ENCODE peak calls at places on chromosomes 3 and 15, in ten cellular contexts. R, I, Q, E, F, W, A, X, B and D are unnamed samples. For H3K4me1 and H3K36me3, the result is how much of the 10 kb centered on the place peaks cover.

GRCh38 chr3:189737071-189737470 is 105.9 kb downstream of the TP63 start:
- DNase-seq in R (no peak), I (no peak), Q (no peak), E (no peak), F (peak), W (no peak), A (no peak), X (no peak), B (no peak), D (no peak)

GRCh38 chr3:162274070-162274469 is 777.5 kb downstream of the OTOL1 start:
- DNase-seq in R (no peak), I (no peak), Q (no peak), E (no peak), F (no peak), W (peak), A (no peak), X (no peak), B (no peak), D (no peak)

GRCh38 chr3:47910777-47911440 is 105.3 kb downstream of the MAP4 start:
- DNase-seq in R (no peak), I (peak), Q (peak), E (peak), F (peak), W (peak), A (no peak), X (no peak), B (no peak), D (no peak)

GRCh38 chr3:65641041-65641440 is 397.7 kb downstream of the MAGI1 start:
- DNase-seq in R (no peak), I (no peak), Q (no peak), E (no peak), F (no peak), W (no peak), A (no peak), X (no peak), B (no peak), D (no peak)

GRCh38 chr3:178325330-178325729 is 210.9 kb upstream of the KCNMB2 start:
- DNase-seq in R (no peak), I (no peak), Q (peak), E (peak), F (peak), W (peak), A (no peak), X (no peak), B (no peak), D (no peak)

GRCh38 chr15:69568621-69569020 is 116.0 kb downstream of the RPLP1 start:
- DNase-seq in R (no peak), I (no peak), Q (peak), E (peak), F (no peak), W (peak), A (no peak), X (no peak), B (no peak), D (peak)

GRCh38 chr3:183485093-183485492 is 56.7 kb upstream of the MCF2L2 start:
- DNase-seq in R (peak), I (no peak), Q (no peak), E (no peak), F (no peak), W (no peak), A (no peak), X (no peak), B (no peak), D (no peak)

GRCh38 chr3:46193436-46193835 is 14.7 kb downstream of the CCR1 start:
- DNase-seq in R (no peak), I (no peak), Q (no peak), E (peak), F (peak), W (no peak), A (no peak), X (no peak), B (no peak), D (no peak)

GRCh38 chr3:180036092-180036677 is 552 bp downstream of the PEX5L start:
- DNase-seq in R (no peak), I (no peak), Q (no peak), E (no peak), F (no peak), W (no peak), A (no peak), X (no peak), B (no peak), D (no peak)

GRCh38 chr3:193710286-193711164 is 117.5 kb downstream of the OPA1 start:
- DNase-seq in R (no peak), I (no peak), Q (no peak), E (no peak), F (no peak), W (no peak), A (no peak), X (no peak), B (no peak), D (no peak)

GRCh38 chr3:81289676-81290075 is 471.8 kb downstream of the GBE1 start:
- DNase-seq in R (no peak), I (no peak), Q (peak), E (peak), F (no peak), W (peak), A (no peak), X (no peak), B (no peak), D (no peak)

GRCh38 chr3:39136533-39137434 is 16.6 kb downstream of the CSRNP1 start:
- DNase-seq in R (no peak), I (no peak), Q (no peak), E (no peak), F (no peak), W (no peak), A (peak), X (no peak), B (peak), D (no peak)

GRCh38 chr3:126358038-126358815 is 1.0 kb upstream of the KLF15 start:
- DNase-seq in R (no peak), I (no peak), Q (no peak), E (peak), F (no peak), W (no peak), A (peak), X (no peak), B (no peak), D (no peak)

GRCh38 chr15:92101706-92102434 is 248.4 kb downstream of the SLCO3A1 start:
- DNase-seq in R (no peak), I (no peak), Q (no peak), E (no peak), F (no peak), W (no peak), A (no peak), X (no peak), B (no peak), D (no peak)

GRCh38 chr3:168123211-168124173 is 27.8 kb upstream of the GOLIM4 start:
- DNase-seq in R (no peak), I (no peak), Q (peak), E (peak), F (peak), W (peak), A (no peak), X (no peak), B (no peak), D (no peak)

GRCh38 chr3:170811515-170811914 is 58.5 kb downstream of the RPL22L1 start:
- DNase-seq in R (no peak), I (no peak), Q (peak), E (peak), F (peak), W (peak), A (no peak), X (no peak), B (no peak), D (no peak)

GRCh38 chr3:16231983-16232382 is 32.8 kb downstream of the DPH3 start:
- DNase-seq in R (no peak), I (no peak), Q (no peak), E (no peak), F (no peak), W (no peak), A (no peak), X (no peak), B (no peak), D (no peak)

GRCh38 chr3:141414141-141414689 is 45.9 kb downstream of the ZBTB38 start:
- DNase-seq in R (no peak), I (no peak), Q (no peak), E (peak), F (no peak), W (peak), A (peak), X (no peak), B (peak), D (no peak)

GRCh38 chr15:62618432-62618831 is 424.1 kb upstream of the TPM1 start:
- DNase-seq in R (no peak), I (no peak), Q (peak), E (peak), F (peak), W (peak), A (no peak), X (no peak), B (no peak), D (no peak)

GRCh38 chr3:178966299-178967183 is 105.1 kb downstream of the ZMAT3 start:
- DNase-seq in R (no peak), I (peak), Q (peak), E (peak), F (peak), W (peak), A (no peak), X (no peak), B (no peak), D (no peak)

GRCh38 chr3:135020181-135020580 is 225.1 kb downstream of the EPHB1 start:
- DNase-seq in R (no peak), I (no peak), Q (no peak), E (no peak), F (no peak), W (no peak), A (no peak), X (no peak), B (no peak), D (no peak)

GRCh38 chr15:39180494-39180930 is 400.4 kb upstream of the THBS1 start:
- DNase-seq in R (no peak), I (no peak), Q (peak), E (peak), F (no peak), W (peak), A (no peak), X (no peak), B (no peak), D (no peak)

GRCh38 chr3:58577269-58577821 is at the start of gene FAM107A:
- DNase-seq in R (peak), I (no peak), Q (peak), E (peak), F (peak), W (peak), A (peak), X (no peak), B (peak), D (peak)

GRCh38 chr3:5188419-5189405 is 1.2 kb downstream of the EDEM1 start:
- DNase-seq in R (peak), I (no peak), Q (peak), E (peak), F (peak), W (no peak), A (no peak), X (no peak), B (peak), D (no peak)

GRCh38 chr3:197309528-197310361 is 11.3 kb upstream of the DLG1 start:
- DNase-seq in R (no peak), I (peak), Q (peak), E (peak), F (peak), W (peak), A (no peak), X (no peak), B (no peak), D (no peak)

GRCh38 chr15:39219608-39220007 is 361.3 kb upstream of the THBS1 start:
- DNase-seq in R (no peak), I (no peak), Q (no peak), E (no peak), F (no peak), W (no peak), A (no peak), X (no peak), B (no peak), D (no peak)

GRCh38 chr15:73108676-73109075 is 56.4 kb downstream of the NEO1 start:
- DNase-seq in R (no peak), I (no peak), Q (no peak), E (no peak), F (no peak), W (no peak), A (no peak), X (no peak), B (no peak), D (no peak)

GRCh38 chr3:186277268-186277909 is 84.6 kb downstream of the DGKG start:
- DNase-seq in R (no peak), I (peak), Q (peak), E (peak), F (peak), W (peak), A (no peak), X (no peak), B (no peak), D (no peak)

GRCh38 chr3:14523792-14524191 is 16.4 kb downstream of the GRIP2 start:
- DNase-seq in R (no peak), I (no peak), Q (peak), E (no peak), F (peak), W (no peak), A (peak), X (peak), B (no peak), D (no peak)

GRCh38 chr15:91857224-91857585 is 3.7 kb downstream of the SLCO3A1 start:
- DNase-seq in R (no peak), I (no peak), Q (no peak), E (no peak), F (no peak), W (no peak), A (no peak), X (no peak), B (no peak), D (no peak)

GRCh38 chr3:88057650-88058321 is 1.0 kb downstream of the CGGBP1 start:
- DNase-seq in R (no peak), I (no peak), Q (peak), E (peak), F (no peak), W (peak), A (no peak), X (no peak), B (peak), D (no peak)

DNA sequence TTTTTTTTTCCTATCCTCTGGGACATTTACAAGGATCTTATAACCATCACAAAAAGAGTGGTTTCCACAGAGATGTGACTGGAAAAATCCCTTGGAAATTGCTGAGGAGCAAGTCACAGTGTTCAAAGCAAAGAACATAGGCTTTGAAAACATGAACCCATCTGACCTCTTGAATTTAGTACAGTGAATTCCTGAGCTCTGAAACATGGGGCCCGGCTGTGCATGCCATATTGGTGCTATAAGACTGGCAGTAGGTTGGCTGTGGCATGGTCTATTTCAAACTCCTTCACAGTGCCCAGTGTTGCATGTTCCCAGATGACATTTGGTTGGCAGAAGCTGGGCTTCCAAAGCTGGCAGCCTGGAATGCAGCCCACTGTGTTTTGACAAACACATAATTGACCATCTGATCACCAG is 202.2 kb downstream of the TIGIT start:
- DNase-seq in R (no peak), I (peak), Q (peak), E (peak), F (no peak), W (peak), A (no peak), X (no peak), B (peak), D (no peak)
- H3K4me3 ChIP-seq in R (no peak), I (peak), Q (no peak), E (no peak), F (no peak), W (no peak), A (no peak), X (no peak), B (no peak), D (no peak)

GRCh38 chr15:85589873-85590272 is 204.9 kb downstream of the KLHL25 start:
- DNase-seq in R (no peak), I (no peak), Q (peak), E (peak), F (peak), W (peak), A (no peak), X (no peak), B (no peak), D (no peak)

GRCh38 chr15:85587707-85588441 is 206.9 kb downstream of the KLHL25 start:
- DNase-seq in R (no peak), I (peak), Q (peak), E (peak), F (peak), W (peak), A (no peak), X (no peak), B (no peak), D (no peak)

GRCh38 chr15:85592148-85592547 is 202.6 kb downstream of the KLHL25 start:
- DNase-seq in R (no peak), I (no peak), Q (peak), E (peak), F (peak), W (peak), A (no peak), X (no peak), B (no peak), D (no peak)

GRCh38 chr15:85591622-85592021 is 203.1 kb downstream of the KLHL25 start:
- DNase-seq in R (no peak), I (no peak), Q (no peak), E (no peak), F (no peak), W (no peak), A (no peak), X (no peak), B (no peak), D (no peak)

DNA sequence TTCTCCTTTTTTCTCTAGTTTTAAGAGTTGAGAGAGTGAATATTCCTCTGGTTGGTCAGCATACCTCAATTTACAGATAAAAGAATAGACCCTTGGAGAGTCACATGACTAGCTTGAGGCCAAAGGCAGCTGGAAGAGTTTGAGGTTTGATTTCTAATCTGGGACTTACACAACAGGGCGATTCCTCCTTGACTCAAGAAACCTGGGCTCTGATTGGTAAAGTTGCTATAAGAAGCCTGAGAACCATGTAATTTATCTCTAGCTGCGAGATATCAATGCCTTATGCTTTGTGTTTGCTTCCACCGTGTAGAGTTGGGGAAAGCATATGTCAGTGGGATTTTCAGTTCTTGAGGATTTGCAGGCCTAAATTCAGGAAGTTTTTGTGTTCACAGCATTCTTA is 206.1 kb downstream of the KLHL25 start:
- DNase-seq in R (no peak), I (no peak), Q (peak), E (peak), F (no peak), W (peak), A (no peak), X (no peak), B (no peak), D (no peak)
- H3K4me1 ChIP-seq in R (half or more), I (under half), Q (under half), E (under half), F (half or more), W (under half), A (under half), X (under half), B (half or more), D (under half)

GRCh38 chr3:56595956-56596355 is 39.0 kb downstream of the CCDC66 start:
- DNase-seq in R (no peak), I (no peak), Q (no peak), E (no peak), F (no peak), W (no peak), A (no peak), X (no peak), B (no peak), D (no peak)

GRCh38 chr3:56593455-56594158 is 36.6 kb downstream of the CCDC66 start:
- DNase-seq in R (no peak), I (no peak), Q (no peak), E (no peak), F (peak), W (no peak), A (no peak), X (no peak), B (no peak), D (no peak)

GRCh38 chr3:56591256-56591655 is 34.3 kb downstream of the CCDC66 start:
- DNase-seq in R (no peak), I (no peak), Q (peak), E (peak), F (no peak), W (no peak), A (no peak), X (no peak), B (no peak), D (no peak)

GRCh38 chr3:56590814-56591213 is 33.8 kb downstream of the CCDC66 start:
- DNase-seq in R (no peak), I (no peak), Q (peak), E (no peak), F (peak), W (peak), A (no peak), X (no peak), B (no peak), D (no peak)

DNA sequence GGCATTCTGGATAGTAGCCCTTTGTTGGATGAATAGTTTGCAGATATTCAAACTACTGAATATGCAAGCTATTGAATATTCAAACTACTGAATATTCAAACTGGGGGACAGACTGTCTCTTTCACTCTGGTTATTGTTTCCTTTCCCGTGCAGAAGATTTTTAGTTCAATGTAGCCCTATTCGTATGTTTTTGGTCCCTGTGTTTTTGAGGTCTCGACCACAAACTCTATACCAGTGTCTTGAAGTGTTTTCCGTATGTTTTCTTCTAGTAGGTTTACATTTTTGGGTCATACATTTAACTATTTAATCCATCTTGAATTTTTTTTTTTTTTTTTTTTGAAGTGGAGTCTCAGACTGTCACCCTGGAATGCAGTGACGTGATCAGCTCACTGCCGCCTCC is 39.5 kb downstream of the CCDC66 start:
- DNase-seq in R (no peak), I (no peak), Q (no peak), E (no peak), F (no peak), W (no peak), A (no peak), X (no peak), B (no peak), D (no peak)
- H3K36me3 ChIP-seq in R (half or more), I (under half), Q (under half), E (under half), F (under half), W (under half), A (half or more), X (under half), B (under half), D (under half)

GRCh38 chr15:48332642-48333034 is 1.4 kb downstream of the DUT start:
- DNase-seq in R (no peak), I (no peak), Q (no peak), E (no peak), F (no peak), W (no peak), A (no peak), X (no peak), B (no peak), D (no peak)
- H3K4me3 ChIP-seq in R (peak), I (peak), Q (peak), E (peak), F (peak), W (peak), A (peak), X (peak), B (peak), D (peak)

GRCh38 chr3:12968541-12968940 is 104.7 kb downstream of the IQSEC1 start:
- DNase-seq in R (no peak), I (no peak), Q (no peak), E (no peak), F (no peak), W (no peak), A (no peak), X (no peak), B (no peak), D (no peak)
- H3K4me1 ChIP-seq in R (half or more), I (under half), Q (under half), E (under half), F (under half), W (under half), A (under half), X (under half), B (half or more), D (half or more)

DNA sequence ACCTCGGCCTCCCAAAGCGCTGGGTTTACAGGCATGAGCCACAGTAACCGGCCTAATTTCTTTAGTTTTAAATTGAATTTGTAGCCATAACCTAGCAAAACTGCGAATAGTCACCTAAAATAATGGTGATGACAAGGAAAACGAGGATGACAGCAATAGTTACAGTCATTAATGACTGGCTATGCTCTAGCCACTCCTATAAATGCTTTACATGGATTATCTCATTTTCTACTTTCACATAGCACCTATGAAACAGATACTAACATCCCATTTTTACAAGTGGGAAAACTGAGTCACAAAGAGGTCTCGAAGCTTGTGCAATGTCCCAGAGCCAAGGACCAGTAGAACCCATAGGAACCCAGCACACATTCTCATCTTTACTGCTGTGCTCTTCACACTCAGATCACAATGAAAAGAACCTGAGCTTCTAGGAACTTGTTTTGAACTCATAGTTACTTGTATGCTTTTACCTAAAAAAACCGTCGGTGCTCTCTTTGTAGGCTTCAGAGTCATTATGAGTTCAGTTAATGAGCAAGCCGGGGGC is 39.4 kb downstream of the FBXL22 start:
- DNase-seq in R (no peak), I (no peak), Q (no peak), E (no peak), F (no peak), W (no peak), A (no peak), X (no peak), B (no peak), D (no peak)
- H3K36me3 ChIP-seq in R (half or more), I (under half), Q (under half), E (half or more), F (under half), W (under half), A (half or more), X (under half), B (half or more), D (half or more)

GRCh38 chr3:9316881-9317341 is 45.9 kb upstream of the THUMPD3 start:
- DNase-seq in R (no peak), I (no peak), Q (peak), E (peak), F (no peak), W (peak), A (peak), X (no peak), B (peak), D (no peak)
- H3K4me3 ChIP-seq in R (peak), I (no peak), Q (peak), E (no peak), F (no peak), W (peak), A (peak), X (peak), B (peak), D (peak)